ENCODE peak calls at places on chromosomes 1 and 21, in four cellular contexts. One of them, this sample, is unnamed.

GRCh38 chr1:224237094-224237881 is 54.2 kb downstream of the DEGS1 start:
- DNase-seq in Calu3: no peak
- DNase-seq in AG09319: no peak
- DNase-seq in left ventricle myocardium superior: no peak
- DNase-seq in this sample: no peak

GRCh38 chr1:99546432-99547416 is 99.2 kb upstream of the PALMD start:
- DNase-seq in Calu3: no peak
- DNase-seq in AG09319: no peak
- DNase-seq in left ventricle myocardium superior: no peak
- DNase-seq in this sample: no peak

GRCh38 chr1:85473390-85473789 is 8.4 kb upstream of the DDAH1 start:
- DNase-seq in Calu3: no peak
- DNase-seq in AG09319: no peak
- DNase-seq in left ventricle myocardium superior: no peak
- DNase-seq in this sample: no peak

GRCh38 chr1:14602131-14602530 is 3.6 kb downstream of the KAZN start:
- DNase-seq in Calu3: no peak
- DNase-seq in AG09319: no peak
- DNase-seq in left ventricle myocardium superior: peak; percentile 49
- DNase-seq in this sample: no peak

GRCh38 chr1:150479370-150479769 is 7.8 kb upstream of the TARS2 start:
- DNase-seq in Calu3: no peak
- DNase-seq in AG09319: no peak
- DNase-seq in left ventricle myocardium superior: no peak
- DNase-seq in this sample: no peak

GRCh38 chr1:26723013-26723991 is 27.5 kb downstream of the ARID1A start:
- DNase-seq in Calu3: peak; percentile 54
- DNase-seq in AG09319: peak; percentile 98
- DNase-seq in left ventricle myocardium superior: peak; percentile 81
- DNase-seq in this sample: peak; percentile 99

GRCh38 chr1:185499986-185500626 is 183.1 kb upstream of the IVNS1ABP start:
- DNase-seq in Calu3: no peak
- DNase-seq in AG09319: peak; percentile 20
- DNase-seq in left ventricle myocardium superior: no peak
- DNase-seq in this sample: peak; percentile 71

GRCh38 chr1:21742578-21742977 is 40.4 kb downstream of the USP48 start:
- DNase-seq in Calu3: no peak
- DNase-seq in AG09319: no peak
- DNase-seq in left ventricle myocardium superior: no peak
- DNase-seq in this sample: no peak

GRCh38 chr1:109050228-109050995 is 8.5 kb upstream of the WDR47 start:
- DNase-seq in Calu3: no peak
- DNase-seq in AG09319: no peak
- DNase-seq in left ventricle myocardium superior: no peak
- DNase-seq in this sample: no peak

GRCh38 chr1:44113095-44113609 is 5.5 kb upstream of the KLF17 start:
- DNase-seq in Calu3: no peak
- DNase-seq in AG09319: no peak
- DNase-seq in left ventricle myocardium superior: no peak
- DNase-seq in this sample: no peak

GRCh38 chr1:3211996-3212395 is 143.0 kb downstream of the PRDM16 start:
- DNase-seq in Calu3: no peak
- DNase-seq in AG09319: no peak
- DNase-seq in left ventricle myocardium superior: no peak
- DNase-seq in this sample: no peak

GRCh38 chr1:6208723-6209660 is 3.1 kb downstream of the RNF207 start:
- DNase-seq in Calu3: no peak
- DNase-seq in AG09319: no peak
- DNase-seq in left ventricle myocardium superior: peak; percentile 79
- DNase-seq in this sample: no peak

GRCh38 chr1:15201849-15202551 is 45.0 kb upstream of the FHAD1 start:
- DNase-seq in Calu3: peak; percentile 70
- DNase-seq in AG09319: no peak
- DNase-seq in left ventricle myocardium superior: no peak
- DNase-seq in this sample: no peak

GRCh38 chr1:156419863-156420208 is 50.8 kb downstream of the RHBG start:
- DNase-seq in Calu3: no peak
- DNase-seq in AG09319: no peak
- DNase-seq in left ventricle myocardium superior: no peak
- DNase-seq in this sample: no peak

GRCh38 chr1:174262747-174263241 is 103.5 kb downstream of the RABGAP1L start:
- DNase-seq in Calu3: peak; percentile 35
- DNase-seq in AG09319: peak; percentile 35
- DNase-seq in left ventricle myocardium superior: no peak
- DNase-seq in this sample: peak; percentile 27

GRCh38 chr21:44436111-44436611 is 19.1 kb upstream of the LRRC3 start:
- DNase-seq in Calu3: no peak
- DNase-seq in AG09319: no peak
- DNase-seq in left ventricle myocardium superior: no peak
- DNase-seq in this sample: no peak

GRCh38 chr1:11099310-11100148 is at the start of gene EXOSC10:
- DNase-seq in Calu3: peak; percentile 90
- DNase-seq in AG09319: peak; percentile 65
- DNase-seq in left ventricle myocardium superior: peak; percentile 97
- DNase-seq in this sample: peak; percentile 68

GRCh38 chr1:19430121-19431068 is 54.9 kb downstream of the CAPZB start:
- DNase-seq in Calu3: no peak
- DNase-seq in AG09319: no peak
- DNase-seq in left ventricle myocardium superior: no peak
- DNase-seq in this sample: no peak

GRCh38 chr1:29538586-29538985 is 302.3 kb downstream of the PTPRU start:
- DNase-seq in Calu3: no peak
- DNase-seq in AG09319: no peak
- DNase-seq in left ventricle myocardium superior: no peak
- DNase-seq in this sample: no peak

GRCh38 chr1:109910123-109910962 is at the start of gene CSF1:
- DNase-seq in Calu3: peak; percentile 45
- DNase-seq in AG09319: peak; percentile 86
- DNase-seq in left ventricle myocardium superior: peak; percentile 88
- DNase-seq in this sample: peak; percentile 76

GRCh38 chr1:231866392-231867331 is 240.1 kb downstream of the DISC1 start:
- DNase-seq in Calu3: peak; percentile 64
- DNase-seq in AG09319: peak; percentile 40
- DNase-seq in left ventricle myocardium superior: peak; percentile 61
- DNase-seq in this sample: no peak

GRCh38 chr1:204523605-204524215 is 7.5 kb downstream of the MDM4 start:
- DNase-seq in Calu3: peak; percentile 42
- DNase-seq in AG09319: no peak
- DNase-seq in left ventricle myocardium superior: no peak
- DNase-seq in this sample: no peak

GRCh38 chr1:87140831-87141540 is 187.7 kb upstream of the LMO4 start:
- DNase-seq in Calu3: peak; percentile 64
- DNase-seq in AG09319: no peak
- DNase-seq in left ventricle myocardium superior: no peak
- DNase-seq in this sample: no peak

GRCh38 chr1:177432897-177433296 is 262.1 kb downstream of the BRINP2 start:
- DNase-seq in Calu3: no peak
- DNase-seq in AG09319: no peak
- DNase-seq in left ventricle myocardium superior: no peak
- DNase-seq in this sample: no peak

GRCh38 chr1:108877324-108877812 is 583 bp downstream of the GPSM2 start:
- DNase-seq in Calu3: peak; percentile 3
- DNase-seq in AG09319: no peak
- DNase-seq in left ventricle myocardium superior: no peak
- DNase-seq in this sample: no peak

GRCh38 chr1:110673805-110674336 is 869 bp downstream of the KCNA3 start:
- DNase-seq in Calu3: no peak
- DNase-seq in AG09319: no peak
- DNase-seq in left ventricle myocardium superior: no peak
- DNase-seq in this sample: no peak

GRCh38 chr1:29719253-29719652 is 482.9 kb downstream of the PTPRU start:
- DNase-seq in Calu3: no peak
- DNase-seq in AG09319: no peak
- DNase-seq in left ventricle myocardium superior: no peak
- DNase-seq in this sample: no peak

This sample was measured in GM04504.